ENCODE peak calls at places on chromosomes 1 and 21, in seven cellular contexts. One of them, this sample, is unnamed. For H3K4me1, the result is how much of the 10 kb centered on the place peaks cover.

GRCh38 chr1:167442854-167443565 is 75.3 kb downstream of the CD247 start:
- DNase-seq in naive thymus-derived CD4-positive, alpha-beta T cell: no peak
- DNase-seq in aorta: no peak
- DNase-seq in left lung: no peak
- DNase-seq in IMR-90: no peak
- DNase-seq in suprapubic skin: no peak
- DNase-seq in CD8-positive, alpha-beta T cell: peak
- DNase-seq in this sample: no peak

GRCh38 chr1:18077657-18078215 is 29.9 kb upstream of the IGSF21 start:
- DNase-seq in aorta: no peak
- DNase-seq in IMR-90: no peak
- DNase-seq in suprapubic skin: no peak
- DNase-seq in naive thymus-derived CD4-positive, alpha-beta T cell: no peak
- DNase-seq in left lung: no peak
- DNase-seq in CD8-positive, alpha-beta T cell: no peak
- DNase-seq in this sample: no peak

GRCh38 chr1:59105548-59106507 is 191.1 kb upstream of the FGGY start:
- DNase-seq in CD8-positive, alpha-beta T cell: no peak
- DNase-seq in IMR-90: no peak
- DNase-seq in left lung: no peak
- DNase-seq in naive thymus-derived CD4-positive, alpha-beta T cell: no peak
- DNase-seq in suprapubic skin: no peak
- DNase-seq in aorta: no peak
- DNase-seq in this sample: no peak

GRCh38 chr1:53995683-53996082 is 22.3 kb downstream of the LDLRAD1 start:
- DNase-seq in suprapubic skin: no peak
- DNase-seq in aorta: no peak
- DNase-seq in IMR-90: no peak
- DNase-seq in CD8-positive, alpha-beta T cell: no peak
- DNase-seq in left lung: no peak
- DNase-seq in naive thymus-derived CD4-positive, alpha-beta T cell: no peak
- DNase-seq in this sample: no peak

GRCh38 chr1:85623061-85623471 is 42.5 kb downstream of the CCN1 start:
- DNase-seq in naive thymus-derived CD4-positive, alpha-beta T cell: no peak
- DNase-seq in CD8-positive, alpha-beta T cell: no peak
- DNase-seq in left lung: no peak
- DNase-seq in IMR-90: peak
- DNase-seq in suprapubic skin: no peak
- DNase-seq in aorta: no peak
- DNase-seq in this sample: no peak

GRCh38 chr1:19197849-19198248 is 12.2 kb downstream of the UBR4 start:
- DNase-seq in left lung: no peak
- DNase-seq in IMR-90: no peak
- DNase-seq in CD8-positive, alpha-beta T cell: no peak
- DNase-seq in suprapubic skin: no peak
- DNase-seq in naive thymus-derived CD4-positive, alpha-beta T cell: no peak
- DNase-seq in aorta: no peak
- DNase-seq in this sample: no peak

GRCh38 chr1:147281950-147282349 is 39.5 kb downstream of the CHD1L start:
- DNase-seq in left lung: no peak
- DNase-seq in aorta: no peak
- DNase-seq in suprapubic skin: no peak
- DNase-seq in naive thymus-derived CD4-positive, alpha-beta T cell: no peak
- DNase-seq in CD8-positive, alpha-beta T cell: no peak
- DNase-seq in IMR-90: no peak
- DNase-seq in this sample: no peak

GRCh38 chr1:208349679-208350330 is 105.6 kb upstream of the PLXNA2 start:
- DNase-seq in suprapubic skin: no peak
- DNase-seq in CD8-positive, alpha-beta T cell: no peak
- DNase-seq in naive thymus-derived CD4-positive, alpha-beta T cell: no peak
- DNase-seq in aorta: no peak
- DNase-seq in left lung: no peak
- DNase-seq in IMR-90: no peak
- DNase-seq in this sample: no peak

GRCh38 chr1:29105822-29106221 is 17.9 kb downstream of the TMEM200B start:
- DNase-seq in left lung: no peak
- DNase-seq in suprapubic skin: no peak
- DNase-seq in aorta: no peak
- DNase-seq in IMR-90: peak
- DNase-seq in naive thymus-derived CD4-positive, alpha-beta T cell: no peak
- DNase-seq in CD8-positive, alpha-beta T cell: no peak
- DNase-seq in this sample: no peak

GRCh38 chr1:29875557-29876028 is 639.3 kb downstream of the PTPRU start:
- DNase-seq in aorta: no peak
- DNase-seq in IMR-90: no peak
- DNase-seq in left lung: no peak
- DNase-seq in CD8-positive, alpha-beta T cell: no peak
- DNase-seq in suprapubic skin: no peak
- DNase-seq in naive thymus-derived CD4-positive, alpha-beta T cell: no peak
- DNase-seq in this sample: no peak

GRCh38 chr21:16811011-16811410 is 701.8 kb upstream of the CXADR start:
- DNase-seq in naive thymus-derived CD4-positive, alpha-beta T cell: no peak
- DNase-seq in CD8-positive, alpha-beta T cell: no peak
- DNase-seq in suprapubic skin: no peak
- DNase-seq in IMR-90: no peak
- DNase-seq in aorta: no peak
- DNase-seq in left lung: no peak
- DNase-seq in this sample: no peak

GRCh38 chr1:10378071-10378841 is 20.6 kb upstream of the PGD start:
- DNase-seq in CD8-positive, alpha-beta T cell: no peak
- DNase-seq in aorta: peak
- DNase-seq in suprapubic skin: no peak
- DNase-seq in left lung: peak
- DNase-seq in naive thymus-derived CD4-positive, alpha-beta T cell: no peak
- DNase-seq in IMR-90: peak
- DNase-seq in this sample: no peak

GRCh38 chr1:22598736-22599135 is 35.4 kb downstream of the EPHA8 start:
- DNase-seq in left lung: no peak
- DNase-seq in aorta: no peak
- DNase-seq in suprapubic skin: no peak
- DNase-seq in CD8-positive, alpha-beta T cell: no peak
- DNase-seq in IMR-90: no peak
- DNase-seq in naive thymus-derived CD4-positive, alpha-beta T cell: no peak
- DNase-seq in this sample: no peak

GRCh38 chr1:218439541-218440295 is 94.6 kb downstream of the TGFB2 start:
- DNase-seq in aorta: peak
- DNase-seq in IMR-90: peak
- DNase-seq in left lung: peak
- DNase-seq in CD8-positive, alpha-beta T cell: no peak
- DNase-seq in naive thymus-derived CD4-positive, alpha-beta T cell: no peak
- DNase-seq in suprapubic skin: no peak
- DNase-seq in this sample: no peak

GRCh38 chr21:20802631-20803260 is 195.5 kb upstream of the NCAM2 start:
- DNase-seq in suprapubic skin: no peak
- DNase-seq in naive thymus-derived CD4-positive, alpha-beta T cell: no peak
- DNase-seq in IMR-90: no peak
- DNase-seq in aorta: no peak
- DNase-seq in left lung: no peak
- DNase-seq in CD8-positive, alpha-beta T cell: no peak
- DNase-seq in this sample: no peak

GRCh38 chr1:166117776-166118175 is 49.0 kb downstream of the FAM78B start:
- DNase-seq in aorta: no peak
- DNase-seq in naive thymus-derived CD4-positive, alpha-beta T cell: no peak
- DNase-seq in left lung: no peak
- DNase-seq in CD8-positive, alpha-beta T cell: no peak
- DNase-seq in suprapubic skin: no peak
- DNase-seq in IMR-90: no peak
- DNase-seq in this sample: no peak

GRCh38 chr1:174912243-174912642 is 87.5 kb upstream of the CACYBP start:
- DNase-seq in aorta: no peak
- DNase-seq in left lung: no peak
- DNase-seq in CD8-positive, alpha-beta T cell: no peak
- DNase-seq in suprapubic skin: no peak
- DNase-seq in naive thymus-derived CD4-positive, alpha-beta T cell: no peak
- DNase-seq in IMR-90: no peak
- DNase-seq in this sample: no peak

GRCh38 chr1:40774266-40774998 is 9.2 kb upstream of the KCNQ4 start:
- DNase-seq in left lung: peak
- DNase-seq in IMR-90: peak
- DNase-seq in naive thymus-derived CD4-positive, alpha-beta T cell: peak
- DNase-seq in CD8-positive, alpha-beta T cell: peak
- DNase-seq in suprapubic skin: no peak
- DNase-seq in aorta: no peak
- DNase-seq in this sample: peak

GRCh38 chr1:89519779-89520358 is 4.8 kb upstream of the LRRC8B start:
- DNase-seq in IMR-90: peak
- DNase-seq in aorta: no peak
- DNase-seq in suprapubic skin: no peak
- DNase-seq in CD8-positive, alpha-beta T cell: no peak
- DNase-seq in naive thymus-derived CD4-positive, alpha-beta T cell: peak
- DNase-seq in left lung: no peak
- DNase-seq in this sample: peak

GRCh38 chr1:8892026-8892425 is 13.5 kb upstream of the ENO1 start:
- DNase-seq in left lung: no peak
- DNase-seq in aorta: no peak
- DNase-seq in suprapubic skin: no peak
- DNase-seq in CD8-positive, alpha-beta T cell: no peak
- DNase-seq in naive thymus-derived CD4-positive, alpha-beta T cell: no peak
- DNase-seq in IMR-90: no peak
- DNase-seq in this sample: no peak
- H3K27ac ChIP-seq in left lung: no peak
- H3K27ac ChIP-seq in aorta: no peak
- H3K27ac ChIP-seq in suprapubic skin: no peak
- H3K27ac ChIP-seq in CD8-positive, alpha-beta T cell: no peak
- H3K27ac ChIP-seq in naive thymus-derived CD4-positive, alpha-beta T cell: no peak
- H3K27ac ChIP-seq in IMR-90: no peak
- H3K27ac ChIP-seq in this sample: no peak

GRCh38 chr1:30880631-30881155 is 27.9 kb downstream of the SDC3 start:
- DNase-seq in suprapubic skin: no peak
- DNase-seq in aorta: no peak
- DNase-seq in CD8-positive, alpha-beta T cell: no peak
- DNase-seq in IMR-90: no peak
- DNase-seq in left lung: peak
- DNase-seq in naive thymus-derived CD4-positive, alpha-beta T cell: no peak
- DNase-seq in this sample: no peak
- H3K4me1 ChIP-seq in suprapubic skin: under half
- H3K4me1 ChIP-seq in aorta: under half
- H3K4me1 ChIP-seq in CD8-positive, alpha-beta T cell: under half
- H3K4me1 ChIP-seq in IMR-90: under half
- H3K4me1 ChIP-seq in left lung: under half
- H3K4me1 ChIP-seq in naive thymus-derived CD4-positive, alpha-beta T cell: under half
- H3K4me1 ChIP-seq in this sample: under half

GRCh38 chr1:181040284-181040865 is 6.6 kb downstream of the MR1 start:
- DNase-seq in left lung: no peak
- DNase-seq in suprapubic skin: no peak
- DNase-seq in CD8-positive, alpha-beta T cell: no peak
- DNase-seq in IMR-90: no peak
- DNase-seq in naive thymus-derived CD4-positive, alpha-beta T cell: no peak
- DNase-seq in aorta: no peak
- DNase-seq in this sample: no peak

GRCh38 chr1:181033128-181033798 is 520 bp upstream of the MR1 start:
- DNase-seq in CD8-positive, alpha-beta T cell: peak
- DNase-seq in naive thymus-derived CD4-positive, alpha-beta T cell: no peak
- DNase-seq in suprapubic skin: no peak
- DNase-seq in left lung: no peak
- DNase-seq in IMR-90: peak
- DNase-seq in aorta: peak
- DNase-seq in this sample: no peak

GRCh38 chr1:181038399-181038873 is 4.7 kb downstream of the MR1 start:
- DNase-seq in naive thymus-derived CD4-positive, alpha-beta T cell: peak
- DNase-seq in aorta: peak
- DNase-seq in left lung: no peak
- DNase-seq in CD8-positive, alpha-beta T cell: peak
- DNase-seq in IMR-90: peak
- DNase-seq in suprapubic skin: no peak
- DNase-seq in this sample: peak

GRCh38 chr1:181033799-181034391 is at the start of gene MR1:
- DNase-seq in CD8-positive, alpha-beta T cell: peak
- DNase-seq in suprapubic skin: no peak
- DNase-seq in IMR-90: peak
- DNase-seq in left lung: no peak
- DNase-seq in aorta: no peak
- DNase-seq in naive thymus-derived CD4-positive, alpha-beta T cell: peak
- DNase-seq in this sample: peak

DNA sequence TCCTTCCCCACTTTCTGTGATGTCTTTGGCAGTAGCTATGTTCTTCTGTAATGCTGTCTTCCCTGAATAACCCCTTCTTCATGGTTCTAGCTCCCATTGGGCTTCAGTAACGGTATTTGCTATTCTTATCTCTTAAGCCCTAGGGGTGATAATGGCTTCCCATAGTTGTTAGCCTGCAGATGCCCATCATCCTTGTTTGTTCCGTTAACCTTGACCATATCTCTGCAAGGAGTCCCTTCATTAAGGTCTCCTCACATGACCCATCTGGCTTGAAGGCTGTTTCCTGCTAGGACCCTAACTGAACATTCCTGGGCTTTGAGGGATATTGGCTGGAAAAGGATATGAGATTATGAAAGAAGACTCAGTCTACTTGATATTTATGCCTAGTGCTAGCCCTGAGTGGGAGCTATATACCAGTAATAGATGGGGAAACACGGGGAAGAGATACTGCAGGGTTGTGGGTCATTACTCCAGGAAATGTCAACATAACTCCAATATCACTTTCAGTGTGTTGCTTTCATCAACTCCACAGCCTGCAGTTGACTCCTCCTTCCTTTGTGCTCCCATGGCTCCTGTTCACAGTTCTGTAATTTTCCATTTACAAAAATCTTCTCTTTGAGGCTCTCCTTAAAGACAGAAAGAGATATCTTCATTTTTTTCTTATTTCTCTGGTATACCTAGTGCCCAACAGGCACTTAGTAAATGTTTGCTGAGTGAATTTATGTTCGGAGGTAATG is 2.5 kb downstream of the MR1 start:
- DNase-seq in suprapubic skin: no peak
- DNase-seq in CD8-positive, alpha-beta T cell: no peak
- DNase-seq in IMR-90: no peak
- DNase-seq in naive thymus-derived CD4-positive, alpha-beta T cell: no peak
- DNase-seq in left lung: no peak
- DNase-seq in aorta: no peak
- DNase-seq in this sample: no peak
- H3K27ac ChIP-seq in suprapubic skin: no peak
- H3K27ac ChIP-seq in CD8-positive, alpha-beta T cell: no peak
- H3K27ac ChIP-seq in IMR-90: no peak
- H3K27ac ChIP-seq in naive thymus-derived CD4-positive, alpha-beta T cell: peak
- H3K27ac ChIP-seq in left lung: peak
- H3K27ac ChIP-seq in aorta: no peak
- H3K27ac ChIP-seq in this sample: no peak

GRCh38 chr21:45405819-45406762 is 1.1 kb downstream of the COL18A1 start:
- DNase-seq in IMR-90: peak
- DNase-seq in left lung: peak
- DNase-seq in CD8-positive, alpha-beta T cell: no peak
- DNase-seq in naive thymus-derived CD4-positive, alpha-beta T cell: peak
- DNase-seq in suprapubic skin: no peak
- DNase-seq in aorta: peak
- DNase-seq in this sample: no peak
- H3K4me1 ChIP-seq in IMR-90: under half
- H3K4me1 ChIP-seq in left lung: under half
- H3K4me1 ChIP-seq in CD8-positive, alpha-beta T cell: under half
- H3K4me1 ChIP-seq in naive thymus-derived CD4-positive, alpha-beta T cell: under half
- H3K4me1 ChIP-seq in suprapubic skin: half or more
- H3K4me1 ChIP-seq in aorta: under half
- H3K4me1 ChIP-seq in this sample: under half

DNA sequence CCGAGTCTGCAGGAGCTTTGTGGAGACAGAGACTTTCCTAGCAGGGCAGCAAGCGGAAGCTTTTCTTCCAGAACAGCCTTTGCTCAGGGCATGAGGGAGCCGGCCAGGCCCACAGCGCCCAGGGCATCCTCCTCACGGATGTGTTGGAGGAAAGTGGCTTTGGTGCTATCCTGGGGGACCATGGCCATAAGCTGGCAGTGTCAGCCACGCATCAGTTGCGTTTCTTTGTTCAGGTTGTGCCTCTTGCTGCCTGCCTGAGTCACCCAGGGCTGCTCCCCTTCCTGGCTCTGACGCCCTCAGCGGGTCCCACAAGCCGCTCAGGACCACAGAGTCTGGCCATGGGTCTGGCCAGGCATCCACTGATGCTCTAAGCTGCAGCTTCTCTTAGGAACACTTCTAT is 39.6 kb upstream of the PRSS38 start:
- DNase-seq in suprapubic skin: no peak
- DNase-seq in CD8-positive, alpha-beta T cell: no peak
- DNase-seq in IMR-90: no peak
- DNase-seq in naive thymus-derived CD4-positive, alpha-beta T cell: no peak
- DNase-seq in aorta: no peak
- DNase-seq in left lung: no peak
- DNase-seq in this sample: no peak
- H3K27ac ChIP-seq in suprapubic skin: no peak
- H3K27ac ChIP-seq in CD8-positive, alpha-beta T cell: no peak
- H3K27ac ChIP-seq in IMR-90: no peak
- H3K27ac ChIP-seq in naive thymus-derived CD4-positive, alpha-beta T cell: no peak
- H3K27ac ChIP-seq in aorta: no peak
- H3K27ac ChIP-seq in left lung: no peak
- H3K27ac ChIP-seq in this sample: no peak

This sample was measured in CD4-positive, CD25-positive, alpha-beta regulatory T cell.